ENCODE peak calls at places on chromosomes 4 and X, in six cellular contexts. V is endodermal cell; T is activated T-helper 9 cell treated with anti-CD3 and anti-CD28 coated beads, Interleukin-2, amount 50 U/mL, for 16 hours; C is MCF 10A; E is stimulated activated CD4-positive, alpha-beta T cell treated with anti-CD3 and anti-CD28 coated beads, Interleukin-12 subunit alpha, Interleukin-12 subunit beta, amount 100 ng/mL, for 4 hours; D is KBM-7. Q is an unnamed sample.

GRCh38 chrX:3271485-3272186 is 74.8 kb downstream of the MXRA5 start:
- DNase-seq in T (no peak), E (no peak), V (no peak), C (peak), D (peak), Q (no peak)

GRCh38 chr4:28921886-28922285 is 1798.3 kb upstream of the PCDH7 start:
- DNase-seq in D (no peak), C (no peak), V (no peak), T (no peak), E (no peak), Q (no peak)

GRCh38 chrX:24204958-24205357 is 55.4 kb downstream of the ZFX start:
- DNase-seq in D (peak), E (no peak), T (no peak), C (no peak), V (no peak), Q (no peak)

GRCh38 chrX:42821803-42822443 is 44.0 kb upstream of the PPP1R2C start:
- DNase-seq in T (no peak), E (no peak), D (no peak), V (no peak), C (no peak), Q (no peak)

GRCh38 chr4:73978886-73979285 is 2.9 kb downstream of the PF4 start:
- DNase-seq in T (no peak), D (no peak), V (no peak), C (peak), E (no peak), Q (no peak)

GRCh38 chr4:67712000-67712625 is 11.2 kb upstream of the UBA6 start:
- DNase-seq in V (peak), D (no peak), T (no peak), C (no peak), E (no peak), Q (no peak)

GRCh38 chr4:184255361-184255760 is 37.7 kb upstream of the ENPP6 start:
- DNase-seq in T (no peak), E (no peak), V (no peak), C (no peak), D (no peak), Q (peak)

GRCh38 chr4:175309041-175309440 is 390.9 kb downstream of the ADAM29 start:
- DNase-seq in V (no peak), E (no peak), T (no peak), D (no peak), C (peak), Q (no peak)

GRCh38 chrX:71870337-71871098 is 40.1 kb upstream of the NHSL2 start:
- DNase-seq in C (peak), V (peak), D (peak), T (no peak), E (no peak), Q (no peak)

GRCh38 chr4:65589331-65589730 is 81.0 kb downstream of the EPHA5 start:
- DNase-seq in D (no peak), C (no peak), V (no peak), E (no peak), T (no peak), Q (no peak)

GRCh38 chr4:137359691-137360315 is 172.5 kb downstream of the PCDH18 start:
- DNase-seq in V (no peak), C (no peak), D (no peak), E (no peak), T (no peak), Q (no peak)

GRCh38 chrX:10617964-10618342 is 2.4 kb downstream of the MID1 start:
- DNase-seq in C (peak), D (no peak), T (no peak), E (no peak), V (no peak), Q (no peak)

GRCh38 chr4:169351860-169352259 is 81.1 kb upstream of the SH3RF1 start:
- DNase-seq in C (no peak), E (no peak), T (no peak), V (no peak), D (no peak), Q (no peak)

GRCh38 chr4:19478791-19479190 is 772.9 kb upstream of the SLIT2 start:
- DNase-seq in E (no peak), T (no peak), D (no peak), V (no peak), C (no peak), Q (no peak)

GRCh38 chr4:10185518-10186227 is 69.1 kb upstream of the WDR1 start:
- DNase-seq in V (no peak), C (no peak), E (no peak), D (no peak), T (no peak), Q (no peak)

GRCh38 chr4:110085131-110085530 is 113.3 kb downstream of the ELOVL6 start:
- DNase-seq in V (no peak), T (no peak), D (peak), E (no peak), C (no peak), Q (no peak)

GRCh38 chr4:136931771-136932170 is 600.5 kb downstream of the PCDH18 start:
- DNase-seq in E (no peak), V (no peak), C (no peak), D (no peak), T (no peak), Q (no peak)

GRCh38 chr4:155426953-155427352 is 50.2 kb upstream of the MAP9 start:
- DNase-seq in E (no peak), T (no peak), V (peak), D (no peak), C (no peak), Q (no peak)

GRCh38 chrX:120664081-120664480 is 34.2 kb upstream of the C1GALT1C1 start:
- DNase-seq in V (no peak), C (peak), E (no peak), D (peak), T (no peak), Q (no peak)

GRCh38 chr4:184355111-184355604 is 119.2 kb downstream of the IRF2 start:
- DNase-seq in E (no peak), V (peak), T (no peak), C (peak), D (peak), Q (no peak)

GRCh38 chr4:22029803-22030202 is 81.2 kb upstream of the KCNIP4 start:
- DNase-seq in C (no peak), D (no peak), V (no peak), T (no peak), E (no peak), Q (no peak)

GRCh38 chr4:25367004-25367621 is 9.9 kb upstream of the ANAPC4 start:
- DNase-seq in E (no peak), C (peak), D (peak), V (no peak), T (no peak), Q (no peak)

GRCh38 chr4:53532521-53532920 is 58.8 kb downstream of the LNX1 start:
- DNase-seq in C (no peak), D (no peak), E (no peak), V (no peak), T (no peak), Q (no peak)

GRCh38 chrX:77446029-77446585 is 1.1 kb upstream of the FGF16 start:
- DNase-seq in V (peak), E (peak), D (no peak), C (no peak), T (no peak), Q (no peak)

GRCh38 chrX:135112096-135112729 is 8.1 kb downstream of the ETDB start:
- DNase-seq in E (no peak), V (peak), T (no peak), C (peak), D (peak), Q (no peak)

Q was measured in dorsolateral prefrontal cortex.